ENCODE peak calls at places on chromosomes 5 and 9, in four cellular contexts. D is T-helper 2 cell, Y is fibroblast of the conjunctiva, I is omental fat pad. E is an unnamed sample.

GRCh38 chr9:29211003-29211584 is 1637.8 kb upstream of the C9orf72 start:
- DNase-seq in D (no peak), Y (no peak), I (no peak), E (no peak)

GRCh38 chr5:83474170-83474796 is 2.7 kb downstream of the VCAN start:
- DNase-seq in D (no peak), Y (peak), I (no peak), E (peak)

GRCh38 chr5:6660704-6661103 is 27.5 kb downstream of the SRD5A1 start:
- DNase-seq in D (no peak), Y (no peak), I (no peak), E (no peak)

GRCh38 chr9:115144706-115145105 is 26.7 kb upstream of the TNC start:
- DNase-seq in D (no peak), Y (no peak), I (no peak), E (no peak)

GRCh38 chr9:73143606-73144328 is 7.9 kb upstream of the ANXA1 start:
- DNase-seq in D (no peak), Y (peak), I (no peak), E (no peak)

GRCh38 chr9:38362912-38363588 is 29.5 kb upstream of the ALDH1B1 start:
- DNase-seq in D (no peak), Y (peak), I (no peak), E (no peak)

GRCh38 chr5:58462154-58462553 is 2.3 kb upstream of the PLK2 start:
- DNase-seq in D (no peak), Y (no peak), I (no peak), E (no peak)

GRCh38 chr5:82812575-82812974 is 264.6 kb downstream of the TMEM167A start:
- DNase-seq in D (no peak), Y (no peak), I (no peak), E (no peak)

GRCh38 chr9:114824130-114824529 is 18.3 kb upstream of the TNFSF15 start:
- DNase-seq in D (no peak), Y (peak), I (no peak), E (no peak)

GRCh38 chr9:37034320-37034937 is 361 bp upstream of the PAX5 start:
- DNase-seq in D (no peak), Y (no peak), I (no peak), E (no peak)

GRCh38 chr9:90546200-90546599 is 96.4 kb downstream of the DIRAS2 start:
- DNase-seq in D (no peak), Y (peak), I (no peak), E (no peak)

GRCh38 chr9:1210954-1211353 is 160.8 kb downstream of the DMRT2 start:
- DNase-seq in D (no peak), Y (no peak), I (no peak), E (no peak)

GRCh38 chr9:33228606-33229005 is 11.4 kb upstream of the SPINK4 start:
- DNase-seq in D (no peak), Y (no peak), I (no peak), E (no peak)

E was measured in thoracic aorta.